ENCODE peak calls at places on chromosomes 5 and 9, in six cellular contexts. L, O, I, C, Y and U are unnamed samples.
A peak's percentile ranks its signal among the peaks of the same experiment; 100 is the strongest.

GRCh38 chr5:137309290-137309689 is 189.8 kb downstream of the SPOCK1 start:
- DNase-seq in L (no peak), O (no peak), I (no peak), C (no peak), Y (no peak), U (no peak)

GRCh38 chr5:39547548-39548154 is 122.9 kb upstream of the DAB2 start:
- DNase-seq in L (peak; percentile 50), O (peak; percentile 56), I (peak; percentile 11), C (peak; percentile 83), Y (peak; percentile 45), U (peak; percentile 26)

GRCh38 chr9:96056221-96056620 is 180.7 kb downstream of the ERCC6L2 start:
- DNase-seq in L (no peak), O (no peak), I (no peak), C (no peak), Y (no peak), U (no peak)

GRCh38 chr5:108255468-108255867 is 126.4 kb downstream of the FBXL17 start:
- DNase-seq in L (no peak), O (no peak), I (no peak), C (no peak), Y (no peak), U (no peak)

GRCh38 chr5:88552406-88552805 is 283.8 kb upstream of the TMEM161B start:
- DNase-seq in L (no peak), O (no peak), I (no peak), C (no peak), Y (no peak), U (no peak)

GRCh38 chr9:114777841-114778240 is 28.0 kb downstream of the TNFSF15 start:
- DNase-seq in L (no peak), O (peak; percentile 16), I (no peak), C (no peak), Y (no peak), U (no peak)

GRCh38 chr5:134007581-134008256 is 2.9 kb upstream of the VDAC1 start:
- DNase-seq in L (no peak), O (peak; percentile 44), I (no peak), C (no peak), Y (no peak), U (no peak)

GRCh38 chr5:33364406-33364805 is 76.4 kb upstream of the TARS1 start:
- DNase-seq in L (no peak), O (no peak), I (no peak), C (no peak), Y (no peak), U (no peak)

GRCh38 chr5:150434502-150434901 is 15.0 kb downstream of the RPS14 start:
- DNase-seq in L (peak; percentile 86), O (no peak), I (no peak), C (peak; percentile 70), Y (no peak), U (no peak)

GRCh38 chr9:109771084-109771483 is 8.9 kb upstream of the PALM2AKAP2 start:
- DNase-seq in L (peak; percentile 61), O (no peak), I (no peak), C (no peak), Y (no peak), U (no peak)

GRCh38 chr5:142439208-142439607 is 114.4 kb upstream of the SPRY4 start:
- DNase-seq in L (no peak), O (no peak), I (no peak), C (no peak), Y (no peak), U (no peak)

GRCh38 chr9:131180454-131180853 is 55.1 kb downstream of the NUP214 start:
- DNase-seq in L (peak; percentile 77), O (no peak), I (no peak), C (peak; percentile 28), Y (no peak), U (no peak)

GRCh38 chr5:57432876-57433275 is 49.7 kb downstream of the ACTBL2 start:
- DNase-seq in L (no peak), O (peak; percentile 53), I (no peak), C (no peak), Y (no peak), U (no peak)

GRCh38 chr9:16367605-16368424 is 502.7 kb downstream of the BNC2 start:
- DNase-seq in L (peak; percentile 54), O (no peak), I (no peak), C (no peak), Y (no peak), U (no peak)

GRCh38 chr5:108661590-108662219 is 86.0 kb upstream of the FER start:
- DNase-seq in L (peak; percentile 12), O (peak; percentile 32), I (no peak), C (no peak), Y (no peak), U (no peak)

GRCh38 chr9:126112135-126112720 is 214.4 kb upstream of the MVB12B start:
- DNase-seq in L (no peak), O (no peak), I (no peak), C (no peak), Y (no peak), U (no peak)

GRCh38 chr9:126113176-126113575 is 213.5 kb upstream of the MVB12B start:
- DNase-seq in L (no peak), O (no peak), I (no peak), C (no peak), Y (no peak), U (no peak)

GRCh38 chr9:126114850-126115460 is 211.7 kb upstream of the MVB12B start:
- DNase-seq in L (no peak), O (no peak), I (no peak), C (no peak), Y (no peak), U (no peak)

GRCh38 chr9:126114409-126114760 is 212.2 kb upstream of the MVB12B start:
- DNase-seq in L (no peak), O (no peak), I (no peak), C (no peak), Y (no peak), U (no peak)

DNA sequence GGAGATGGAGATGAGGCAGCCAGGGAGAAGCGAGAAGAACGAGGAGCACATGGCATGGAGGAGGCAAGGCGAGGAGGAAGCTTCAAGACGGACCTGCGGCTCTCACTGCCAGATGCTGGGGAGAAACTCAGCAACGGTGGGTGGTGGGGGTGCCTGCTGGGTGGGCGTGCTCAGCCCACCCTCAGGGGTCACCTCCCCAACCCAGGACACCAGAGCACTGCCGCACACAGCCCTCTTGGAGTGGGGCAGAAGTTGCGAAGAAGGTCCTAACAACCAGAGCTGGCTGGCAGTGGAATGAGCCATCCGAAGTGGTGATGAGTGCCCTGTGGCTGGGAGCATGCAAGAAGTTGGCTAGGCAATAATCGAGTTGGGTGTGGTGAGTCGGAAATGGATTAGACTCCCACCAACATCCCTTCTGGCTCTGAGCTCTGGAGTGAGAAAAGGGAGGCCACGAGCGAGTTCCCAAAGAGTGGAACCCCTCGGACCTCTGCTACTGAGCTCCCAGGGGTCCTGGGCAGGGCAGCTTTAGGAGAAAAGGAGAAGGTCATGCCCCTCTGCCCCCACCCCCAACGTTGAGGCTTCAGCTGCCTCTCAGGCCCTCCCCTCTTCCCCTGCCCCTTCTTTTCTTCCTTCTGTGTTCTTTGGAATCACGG is 212.7 kb upstream of the MVB12B start:
- DNase-seq in L (no peak), O (no peak), I (no peak), C (no peak), Y (no peak), U (no peak)
- TF ChIP-seq CTCF in L (no peak), O (no peak), I (no peak), C (no peak), Y (no peak), U (no peak)

GRCh38 chr5:173187054-173187743 is 42.9 kb downstream of the BNIP1 start:
- DNase-seq in L (no peak), O (peak; percentile 32), I (no peak), C (no peak), Y (no peak), U (no peak)
- TF ChIP-seq CTCF in L (peak; percentile 1), O (no peak), I (no peak), C (no peak), Y (peak; percentile 16), U (peak; percentile 9)

GRCh38 chr5:154464435-154464834 is 13.6 kb downstream of the HAND1 start:
- DNase-seq in L (no peak), O (no peak), I (no peak), C (no peak), Y (no peak), U (no peak)

GRCh38 chr5:154459015-154459414 is 13.2 kb downstream of the SAP30L start:
- DNase-seq in L (no peak), O (no peak), I (no peak), C (no peak), Y (no peak), U (no peak)

GRCh38 chr5:154460172-154460571 is 14.4 kb downstream of the SAP30L start:
- DNase-seq in L (no peak), O (no peak), I (no peak), C (no peak), Y (no peak), U (no peak)

GRCh38 chr5:154465169-154465568 is 12.9 kb downstream of the HAND1 start:
- DNase-seq in L (no peak), O (peak; percentile 51), I (no peak), C (no peak), Y (no peak), U (no peak)

GRCh38 chr5:154461531-154461930 is 15.7 kb downstream of the SAP30L start:
- DNase-seq in L (no peak), O (peak; percentile 40), I (no peak), C (no peak), Y (no peak), U (no peak)
- TF ChIP-seq CTCF in L (peak; percentile 7), O (peak; percentile 24), I (no peak), C (peak; percentile 26), Y (peak; percentile 37), U (no peak)

GRCh38 chr5:120106912-120107525 is 357.1 kb upstream of the PRR16 start:
- DNase-seq in L (no peak), O (no peak), I (no peak), C (no peak), Y (no peak), U (no peak)
- TF ChIP-seq CTCF in L (no peak), O (no peak), I (no peak), C (no peak), Y (no peak), U (no peak)

GRCh38 chr9:119289740-119290139 is 79.5 kb downstream of the BRINP1 start:
- DNase-seq in L (peak; percentile 4), O (peak; percentile 53), I (peak; percentile 53), C (peak; percentile 89), Y (peak; percentile 71), U (peak; percentile 58)
- TF ChIP-seq CTCF in L (peak; percentile 69), O (peak; percentile 50), I (peak; percentile 84), C (peak; percentile 88), Y (peak; percentile 80), U (peak; percentile 82)

GRCh38 chr5:135989686-135990085 is 34.9 kb upstream of the LECT2 start:
- DNase-seq in L (no peak), O (no peak), I (no peak), C (no peak), Y (no peak), U (no peak)
- TF ChIP-seq CTCF in L (no peak), O (no peak), I (no peak), C (no peak), Y (no peak), U (no peak)